ENCODE peak calls at places on chromosomes 13 and 19, in five cellular contexts. P is lower leg skin, E is GM12865, Q is kidney epithelial cell, S is thoracic aorta. G is an unnamed sample.

GRCh38 chr13:45361596-45362206 is 20.7 kb upstream of the TPT1 start:
- DNase-seq in P (no peak), E (no peak), Q (peak), S (no peak), G (no peak)

GRCh38 chr13:68056816-68057710 is 826.9 kb upstream of the PCDH9 start:
- DNase-seq in P (no peak), E (no peak), Q (peak), S (no peak), G (peak)

GRCh38 chr19:58558623-58559274 is 338 bp upstream of the UBE2M start:
- DNase-seq in P (peak), E (peak), Q (peak), S (peak), G (peak)

GRCh38 chr19:58059681-58060080 is 599 bp downstream of the ZNF135 start:
- DNase-seq in P (no peak), E (no peak), Q (no peak), S (no peak), G (no peak)

GRCh38 chr19:1066251-1066747 is 668 bp upstream of the ARHGAP45 start:
- DNase-seq in P (no peak), E (no peak), Q (no peak), S (no peak), G (no peak)

GRCh38 chr13:79810671-79811070 is 329.7 kb downstream of the NDFIP2 start:
- DNase-seq in P (no peak), E (peak), Q (peak), S (no peak), G (peak)

GRCh38 chr19:38385057-38385803 is 2.6 kb downstream of the GGN start:
- DNase-seq in P (no peak), E (no peak), Q (no peak), S (no peak), G (no peak)

GRCh38 chr19:18507021-18507726 is 14.7 kb downstream of the ELL start:
- DNase-seq in P (no peak), E (no peak), Q (no peak), S (no peak), G (no peak)

GRCh38 chr13:30192320-30193093 is 114.8 kb downstream of the KATNAL1 start:
- DNase-seq in P (no peak), E (peak), Q (no peak), S (no peak), G (no peak)

GRCh38 chr13:56349866-56350265 is 790.9 kb upstream of the PRR20A start:
- DNase-seq in P (no peak), E (no peak), Q (peak), S (no peak), G (no peak)

DNA sequence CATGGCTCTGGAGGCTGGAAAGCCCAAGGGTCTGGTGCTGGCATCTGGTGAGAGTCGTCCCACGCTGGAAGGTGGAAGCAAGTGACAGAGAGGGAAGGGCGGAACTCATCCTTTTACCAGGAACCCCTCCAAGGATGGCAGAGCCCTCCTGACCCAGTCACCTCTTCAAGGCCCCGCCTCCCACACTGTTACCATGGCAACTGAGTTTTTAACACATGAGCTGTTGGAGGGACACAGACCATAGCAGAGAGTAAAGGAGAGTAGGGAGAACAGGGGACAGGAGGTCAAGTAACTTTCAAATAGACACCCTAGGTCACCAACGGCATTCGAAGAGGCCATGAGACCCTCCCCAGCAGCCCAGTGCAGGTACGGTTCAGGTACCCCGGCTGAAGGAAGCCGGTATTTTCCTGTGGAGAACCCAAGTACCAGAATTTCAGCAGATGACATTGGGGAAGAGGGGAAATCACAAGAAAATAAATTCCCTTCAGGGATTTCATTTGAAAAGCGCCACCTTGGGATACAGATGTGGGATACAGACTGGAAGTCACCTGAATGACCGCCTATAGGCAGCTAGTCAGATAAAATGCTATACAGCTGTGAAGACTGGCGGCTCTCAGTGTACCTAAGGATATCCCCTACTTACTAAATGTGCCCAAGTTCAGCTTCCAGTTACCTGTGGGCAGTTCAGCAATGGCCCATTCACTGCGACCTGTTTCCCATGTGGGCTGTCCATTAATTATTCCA is 8.0 kb downstream of the IL17D start:
- DNase-seq in P (no peak), E (peak), Q (no peak), S (no peak), G (no peak)
- TF ChIP-seq CTCF in P (no peak), E (no peak), Q (peak), S (no peak), G (peak)

GRCh38 chr13:26117620-26118019 is 65.8 kb upstream of the SHISA2 start:
- DNase-seq in P (no peak), E (no peak), Q (no peak), S (no peak), G (no peak)

GRCh38 chr13:26111797-26112196 is 60.0 kb upstream of the SHISA2 start:
- DNase-seq in P (no peak), E (no peak), Q (no peak), S (no peak), G (no peak)

GRCh38 chr13:26112843-26113242 is 61.0 kb upstream of the SHISA2 start:
- DNase-seq in P (no peak), E (no peak), Q (no peak), S (no peak), G (no peak)
- TF ChIP-seq CTCF in P (no peak), E (no peak), Q (peak), S (no peak), G (peak)

GRCh38 chr13:49220856-49221614 is 897 bp downstream of the MLNR start:
- DNase-seq in P (no peak), E (no peak), Q (no peak), S (no peak), G (no peak)

GRCh38 chr13:49226613-49227012 is 6.5 kb downstream of the MLNR start:
- DNase-seq in P (no peak), E (no peak), Q (no peak), S (no peak), G (no peak)

GRCh38 chr13:49220035-49220855 is at the start of gene MLNR:
- DNase-seq in P (no peak), E (peak), Q (no peak), S (no peak), G (no peak)

GRCh38 chr13:49219647-49220034 is 497 bp upstream of the MLNR start:
- DNase-seq in P (no peak), E (no peak), Q (no peak), S (no peak), G (no peak)

GRCh38 chr13:49225358-49226042 is 5.4 kb downstream of the MLNR start:
- DNase-seq in P (no peak), E (no peak), Q (no peak), S (no peak), G (no peak)
- TF ChIP-seq CTCF in P (no peak), E (no peak), Q (no peak), S (no peak), G (no peak)

GRCh38 chr19:11787536-11787935 is 10.8 kb upstream of the ZNF491 start:
- DNase-seq in P (no peak), E (no peak), Q (no peak), S (no peak), G (no peak)

GRCh38 chr19:11798391-11799296 is at the start of gene ZNF491:
- DNase-seq in P (peak), E (peak), Q (peak), S (peak), G (peak)

GRCh38 chr19:11797491-11797890 is 832 bp upstream of the ZNF491 start:
- DNase-seq in P (peak), E (peak), Q (peak), S (peak), G (peak)

GRCh38 chr19:11792942-11793341 is 5.4 kb upstream of the ZNF491 start:
- DNase-seq in P (no peak), E (no peak), Q (no peak), S (no peak), G (no peak)
- TF ChIP-seq CTCF in P (no peak), E (no peak), Q (no peak), S (no peak), G (no peak)

GRCh38 chr13:38417727-38418126 is 68.1 kb downstream of the UFM1 start:
- DNase-seq in P (no peak), E (peak), Q (no peak), S (no peak), G (no peak)
- TF ChIP-seq CTCF in P (no peak), E (peak), Q (peak), S (no peak), G (peak)

G was measured in astrocyte of the cerebellum.